ENCODE peak calls at places on chromosomes 2 and 18, in six cellular contexts. K, C, E, N, W and V are unnamed samples.

GRCh38 chr2:2810504-2810903 is 479.4 kb upstream of the MYT1L start:
- DNase-seq in E (no peak), W (no peak), N (no peak), K (no peak), C (no peak), V (no peak)

GRCh38 chr2:26571316-26571715 is 69.8 kb downstream of the CIB4 start:
- DNase-seq in K (no peak), E (no peak), N (no peak), W (no peak), C (peak), V (peak)

GRCh38 chr18:50282521-50283335 is 1.4 kb upstream of the MBD1 start:
- DNase-seq in N (no peak), C (peak), E (no peak), W (peak), K (no peak), V (no peak)

GRCh38 chr2:167135691-167136090 is 247.4 kb downstream of the XIRP2 start:
- DNase-seq in K (no peak), C (no peak), E (no peak), W (no peak), N (no peak), V (no peak)

GRCh38 chr18:24019641-24020331 is 5.2 kb downstream of the TTC39C start:
- DNase-seq in C (no peak), N (no peak), K (no peak), W (no peak), E (no peak), V (no peak)

GRCh38 chr2:66576381-66577330 is 141.7 kb downstream of the MEIS1 start:
- DNase-seq in N (no peak), E (no peak), K (no peak), W (no peak), C (peak), V (no peak)

GRCh38 chr2:160282063-160282580 is 82.0 kb upstream of the ITGB6 start:
- DNase-seq in K (no peak), C (no peak), E (no peak), W (no peak), N (no peak), V (no peak)

GRCh38 chr18:79682481-79682880 is 2.9 kb downstream of the CTDP1 start:
- DNase-seq in C (no peak), W (no peak), N (no peak), K (no peak), E (no peak), V (no peak)

GRCh38 chr2:9668686-9669338 is 38.0 kb upstream of the YWHAQ start:
- DNase-seq in W (peak), E (no peak), N (no peak), C (peak), K (no peak), V (no peak)

GRCh38 chr2:105647731-105648130 is 97.0 kb upstream of the NCK2 start:
- DNase-seq in K (no peak), W (no peak), C (no peak), E (no peak), N (no peak), V (no peak)

GRCh38 chr18:47490882-47491281 is 239.4 kb upstream of the SKOR2 start:
- DNase-seq in N (no peak), E (no peak), K (no peak), C (no peak), W (no peak), V (no peak)

GRCh38 chr2:102187191-102188150 is 648 bp downstream of the IL1RL2 start:
- DNase-seq in K (no peak), E (peak), W (no peak), N (no peak), C (no peak), V (no peak)

GRCh38 chr2:149082781-149083180 is 44.3 kb downstream of the LYPD6B start:
- DNase-seq in N (no peak), K (no peak), E (no peak), W (peak), C (peak), V (no peak)

GRCh38 chr2:109607766-109608165 is 6.0 kb downstream of the SEPTIN10 start:
- DNase-seq in N (no peak), C (no peak), E (no peak), K (no peak), W (no peak), V (no peak)

GRCh38 chr2:215598376-215598975 is 162.6 kb upstream of the FN1 start:
- DNase-seq in E (no peak), N (no peak), K (no peak), W (no peak), C (no peak), V (no peak)

GRCh38 chr2:33126973-33127372 is 180.2 kb downstream of the LTBP1 start:
- DNase-seq in E (no peak), C (no peak), N (no peak), K (no peak), W (no peak), V (no peak)

GRCh38 chr2:201276511-201276910 is 16.2 kb downstream of the CASP8 start:
- DNase-seq in W (no peak), N (no peak), K (no peak), E (no peak), C (no peak), V (no peak)

GRCh38 chr2:30464544-30465170 is 17.6 kb downstream of the LCLAT1 start:
- DNase-seq in C (no peak), K (no peak), N (peak), W (no peak), E (no peak), V (no peak)

GRCh38 chr2:12778369-12778768 is 61.6 kb downstream of the TRIB2 start:
- DNase-seq in W (no peak), E (no peak), K (no peak), C (no peak), N (no peak), V (peak)

GRCh38 chr2:66771359-66771978 is 336.5 kb downstream of the MEIS1 start:
- DNase-seq in E (no peak), K (no peak), N (no peak), W (no peak), C (no peak), V (no peak)

GRCh38 chr2:3285901-3286645 is 91.5 kb downstream of the EIPR1 start:
- DNase-seq in C (peak), E (no peak), N (no peak), K (no peak), W (peak), V (no peak)

GRCh38 chr2:216139884-216140283 is 30.7 kb downstream of the XRCC5 start:
- DNase-seq in W (no peak), K (no peak), C (no peak), E (no peak), N (peak), V (no peak)

GRCh38 chr2:232951891-232952290 is 61.2 kb downstream of the NGEF start:
- DNase-seq in E (no peak), N (no peak), W (no peak), K (no peak), C (no peak), V (no peak)

GRCh38 chr2:239662413-239663120 is 261.7 kb upstream of the HDAC4 start:
- DNase-seq in W (no peak), N (no peak), K (no peak), C (no peak), E (no peak), V (no peak)

GRCh38 chr2:72916743-72917137 is 579 bp upstream of the EMX1 start:
- DNase-seq in N (peak), K (no peak), E (no peak), W (no peak), C (peak), V (no peak)

GRCh38 chr2:150876201-150877085 is 385.2 kb downstream of the RBM43 start:
- DNase-seq in E (no peak), K (no peak), W (no peak), C (no peak), N (no peak), V (no peak)

GRCh38 chr2:11669454-11670291 is at the start of gene NTSR2:
- DNase-seq in E (no peak), N (peak), C (no peak), K (no peak), W (no peak), V (peak)